ENCODE peak calls at places on chromosomes 1 and 21, in six cellular contexts. R is testis, J is HCT116, N is body of pancreas, A is right cardiac atrium, S is tibial artery. W is an unnamed sample.

GRCh38 chr1:111204923-111205723 is 4.7 kb upstream of the DENND2D start:
- DNase-seq in J (no peak), R (no peak), A (no peak), S (no peak), N (no peak), W (no peak)

GRCh38 chr1:185716095-185716494 is 18.1 kb upstream of the HMCN1 start:
- DNase-seq in S (no peak), A (no peak), J (no peak), R (no peak), N (no peak), W (no peak)

GRCh38 chr1:209455666-209456065 is 127.8 kb upstream of the CAMK1G start:
- DNase-seq in R (no peak), N (no peak), J (no peak), A (no peak), S (no peak), W (no peak)

GRCh38 chr1:91783423-91784162 is 102.4 kb downstream of the TGFBR3 start:
- DNase-seq in A (no peak), N (no peak), R (no peak), S (no peak), J (no peak), W (no peak)

GRCh38 chr1:61012365-61012764 is 70.0 kb upstream of the NFIA start:
- DNase-seq in N (no peak), S (no peak), A (no peak), J (no peak), R (no peak), W (no peak)

GRCh38 chr1:21321963-21322680 is 31.9 kb upstream of the ECE1 start:
- DNase-seq in R (no peak), S (no peak), J (no peak), N (no peak), A (no peak), W (no peak)

GRCh38 chr21:33947451-33948095 is 32.0 kb upstream of the ATP5PO start:
- DNase-seq in R (peak; percentile 38), A (peak; percentile 72), J (peak; percentile 93), S (peak; percentile 89), N (peak; percentile 90), W (peak; percentile 93)

GRCh38 chr21:25733859-25734653 is 648 bp downstream of the ATP5PF start:
- DNase-seq in N (no peak), S (no peak), A (no peak), R (no peak), J (no peak), W (peak; percentile 22)

GRCh38 chr1:145981299-145981600 is 15.1 kb downstream of the TXNIP start:
- DNase-seq in R (no peak), N (no peak), A (no peak), S (no peak), J (no peak), W (no peak)

GRCh38 chr1:106944721-106945120 is 111.8 kb upstream of the PRMT6 start:
- DNase-seq in N (no peak), J (no peak), A (no peak), S (no peak), R (no peak), W (no peak)

GRCh38 chr1:3029481-3029961 is 8.3 kb downstream of the ACTRT2 start:
- DNase-seq in S (peak; percentile 14), N (no peak), J (no peak), R (no peak), A (no peak), W (no peak)

GRCh38 chr21:27569831-27570230 is 602.9 kb upstream of the ADAMTS5 start:
- DNase-seq in S (no peak), J (no peak), N (no peak), A (no peak), R (no peak), W (no peak)

GRCh38 chr1:52767881-52768280 is 41.6 kb downstream of the ZYG11B start:
- DNase-seq in A (no peak), S (no peak), R (no peak), N (no peak), J (no peak), W (no peak)

GRCh38 chr21:17527240-17527639 is 14.4 kb downstream of the CXADR start:
- DNase-seq in N (no peak), A (no peak), S (no peak), J (no peak), R (no peak), W (no peak)

GRCh38 chr21:44918107-44918470 is 2.6 kb downstream of the ITGB2 start:
- DNase-seq in N (no peak), J (no peak), A (peak; percentile 48), R (no peak), S (no peak), W (no peak)

GRCh38 chr21:44920694-44921604 is at the start of gene ITGB2:
- DNase-seq in J (no peak), A (peak; percentile 83), N (no peak), R (no peak), S (peak; percentile 55), W (peak; percentile 89)

GRCh38 chr21:44918581-44919033 is 2.1 kb downstream of the ITGB2 start:
- DNase-seq in S (no peak), R (no peak), A (peak; percentile 22), N (no peak), J (no peak), W (no peak)

GRCh38 chr21:44919913-44920693 is 596 bp downstream of the ITGB2 start:
- DNase-seq in S (no peak), J (no peak), N (no peak), R (no peak), A (peak; percentile 63), W (no peak)

GRCh38 chr21:44919111-44919912 is 1.4 kb downstream of the ITGB2 start:
- DNase-seq in N (no peak), J (no peak), A (peak; percentile 68), S (no peak), R (no peak), W (peak; percentile 61)
- H3K4me1 ChIP-seq in N (no peaks in the 10 kb centered on the region), J (peaks cover 32% of the 10 kb centered on the region), A (no peaks in the 10 kb centered on the region), S (peaks cover 7% of the 10 kb centered on the region), R (no peaks in the 10 kb centered on the region), W (peaks cover 35% of the 10 kb centered on the region)

DNA sequence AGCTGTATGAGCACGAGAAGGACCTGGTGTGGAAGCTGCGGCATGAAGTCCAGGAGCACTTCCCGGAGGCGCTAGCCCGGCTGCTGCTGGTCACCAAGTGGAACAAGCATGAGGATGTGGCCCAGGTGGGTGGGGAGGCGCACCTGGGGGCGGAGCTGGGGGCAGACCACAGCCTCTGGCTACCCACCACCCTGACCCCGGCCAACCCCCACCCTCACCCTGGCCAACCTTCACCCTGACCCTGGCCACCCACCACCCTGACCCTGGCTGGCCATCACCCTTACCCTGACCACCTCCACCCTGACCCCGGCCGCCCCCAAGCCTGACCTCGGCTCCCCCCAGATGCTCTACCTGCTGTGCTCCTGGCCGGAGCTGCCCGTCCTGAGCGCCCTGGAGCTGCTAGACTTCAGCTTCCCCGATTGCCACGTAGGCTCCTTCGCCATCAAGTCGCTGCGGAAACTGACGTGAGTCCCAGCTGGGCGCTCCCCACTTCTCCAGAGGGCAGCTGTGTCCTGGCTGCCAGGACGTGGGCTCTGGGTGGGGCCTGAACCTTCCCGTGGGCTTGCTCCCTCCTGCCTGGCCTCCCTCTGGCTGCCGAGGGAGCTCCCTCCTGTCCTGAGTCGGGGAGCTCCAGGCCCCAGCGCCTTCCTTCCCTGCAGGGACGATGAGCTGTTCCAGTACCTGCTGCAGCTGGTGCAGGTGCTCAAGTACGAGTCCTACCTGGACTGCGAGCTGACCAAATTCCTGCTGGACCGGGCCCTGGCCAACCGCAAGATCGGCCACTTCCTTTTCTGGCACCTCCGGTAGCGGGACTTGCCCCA is 69.5 kb downstream of the PIK3CD start:
- DNase-seq in S (no peak), N (no peak), J (no peak), A (peak; percentile 59), R (no peak), W (no peak)
- H3K4me1 ChIP-seq in S (no peaks in the 10 kb centered on the region), N (no peaks in the 10 kb centered on the region), J (peaks cover 25% of the 10 kb centered on the region), A (no peaks in the 10 kb centered on the region), R (peaks cover 3% of the 10 kb centered on the region), W (peaks cover 29% of the 10 kb centered on the region)

DNA sequence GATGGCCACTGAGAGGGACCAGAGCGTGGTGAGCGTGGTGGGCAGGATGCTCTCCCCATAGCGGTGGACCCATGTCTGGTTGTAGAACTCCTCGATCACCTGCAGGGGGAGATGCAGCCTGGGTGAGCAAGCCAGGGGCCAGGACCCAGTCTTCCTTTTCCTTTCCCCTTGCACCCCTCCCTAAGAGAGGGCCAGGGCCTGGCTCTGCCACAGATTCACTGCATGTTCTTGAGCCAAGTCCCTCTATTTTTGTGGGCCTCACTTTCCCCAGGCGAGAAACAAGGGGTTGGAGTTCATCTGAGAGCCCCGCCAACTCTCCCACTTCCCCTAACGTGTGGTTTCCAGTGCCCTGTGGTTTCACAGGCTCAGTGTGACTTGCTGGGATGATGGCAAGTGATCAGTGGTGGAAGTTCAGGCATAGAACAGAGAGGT is 27.5 kb downstream of the SLC2A1 start:
- DNase-seq in N (no peak), S (no peak), R (no peak), J (no peak), A (no peak), W (no peak)
- H3K4me1 ChIP-seq in N (peaks cover 9% of the 10 kb centered on the region), S (peaks cover 14% of the 10 kb centered on the region), R (peaks cover 3% of the 10 kb centered on the region), J (peaks cover 69% of the 10 kb centered on the region), A (no peaks in the 10 kb centered on the region), W (peaks cover 49% of the 10 kb centered on the region)

GRCh38 chr1:15847893-15848142 is 311 bp downstream of the SPEN start:
- DNase-seq in R (no peak), A (no peak), N (no peak), J (no peak), S (no peak), W (no peak)
- H3K4me1 ChIP-seq in R (peaks cover 26% of the 10 kb centered on the region), A (peaks cover 4% of the 10 kb centered on the region), N (peaks cover 59% of the 10 kb centered on the region), J (peaks cover 47% of the 10 kb centered on the region), S (peaks cover 67% of the 10 kb centered on the region), W (peaks cover 47% of the 10 kb centered on the region)

DNA sequence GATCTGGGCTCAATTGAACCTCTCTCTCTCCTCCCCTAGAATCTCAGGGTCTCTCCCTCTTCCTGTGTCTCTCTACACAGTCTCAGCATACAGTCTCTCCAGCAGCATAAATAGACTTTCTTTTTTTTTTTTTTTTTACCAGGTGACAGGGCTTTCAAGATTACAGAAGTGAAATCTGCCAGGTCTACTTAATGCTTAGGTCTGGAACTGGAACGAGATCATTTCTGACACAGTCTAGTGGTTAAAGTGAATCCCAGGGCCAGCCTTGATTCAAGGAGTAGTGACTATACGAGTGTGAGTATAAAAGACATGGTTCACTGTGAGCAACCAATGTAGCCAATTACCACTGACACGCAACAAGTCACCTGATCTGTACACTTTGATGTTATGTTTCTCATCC is 193.8 kb upstream of the ESRRG start:
- DNase-seq in A (no peak), S (no peak), N (no peak), J (no peak), R (no peak), W (no peak)
- H3K4me1 ChIP-seq in A (peaks cover 7% of the 10 kb centered on the region), S (no peaks in the 10 kb centered on the region), N (no peaks in the 10 kb centered on the region), J (no peaks in the 10 kb centered on the region), R (no peaks in the 10 kb centered on the region), W (no peaks in the 10 kb centered on the region)

GRCh38 chr21:46077674-46078101 is 20.2 kb upstream of the COL6A2 start:
- DNase-seq in R (no peak), J (no peak), N (peak; percentile 3), S (no peak), A (peak; percentile 36), W (peak; percentile 17)
- H3K4me1 ChIP-seq in R (peaks cover 6% of the 10 kb centered on the region), J (peaks cover 5% of the 10 kb centered on the region), N (no peaks in the 10 kb centered on the region), S (peaks cover 37% of the 10 kb centered on the region), A (no peaks in the 10 kb centered on the region), W (peaks cover 3% of the 10 kb centered on the region)